ENCODE peak calls at places on chromosomes 4 and X, in nine cellular contexts. P is HFFc6, J is left lung, T is ascending aorta, B is left ventricle myocardium inferior, O is Panc1, Z is spleen, E is OCI-LY7, G is GM13977. S is an unnamed sample.

GRCh38 chrX:27966492-27966891 is 14.8 kb downstream of the DCAF8L1 start:
- DNase-seq in G (no peak), Z (no peak), J (no peak), E (no peak), T (no peak), B (no peak), O (no peak), P (no peak), S (no peak)

GRCh38 chr4:124427095-124427767 is 285.3 kb downstream of the ANKRD50 start:
- DNase-seq in G (no peak), E (no peak), J (no peak), B (no peak), O (no peak), T (no peak), P (no peak), Z (no peak), S (no peak)

GRCh38 chr4:147829401-147830101 is 97.7 kb downstream of the ARHGAP10 start:
- DNase-seq in P (no peak), E (no peak), T (no peak), B (peak), O (no peak), J (no peak), Z (no peak), G (no peak), S (no peak)

GRCh38 chr4:80153800-80154546 is 43.3 kb upstream of the PRDM8 start:
- DNase-seq in P (peak), J (no peak), B (no peak), G (no peak), T (no peak), O (no peak), E (no peak), Z (no peak), S (no peak)

GRCh38 chr4:73453701-73454005 is 17.6 kb downstream of the AFP start:
- DNase-seq in G (no peak), T (no peak), J (no peak), Z (no peak), P (no peak), E (no peak), O (no peak), B (no peak), S (no peak)

GRCh38 chr4:107467461-107467860 is 252.6 kb downstream of the PAPSS1 start:
- DNase-seq in Z (no peak), P (no peak), T (no peak), E (no peak), B (no peak), O (no peak), J (no peak), G (no peak), S (no peak)

GRCh38 chrX:25198253-25198652 is 182.5 kb upstream of the ARX start:
- DNase-seq in O (no peak), Z (no peak), J (no peak), G (no peak), P (no peak), T (no peak), E (no peak), B (no peak), S (no peak)

GRCh38 chr4:47640911-47641310 is 155.8 kb downstream of the ATP10D start:
- DNase-seq in O (no peak), E (no peak), P (peak), Z (no peak), G (no peak), J (no peak), B (no peak), T (no peak), S (no peak)

GRCh38 chr4:37591349-37591748 is 94.8 kb downstream of the RELL1 start:
- DNase-seq in Z (no peak), T (no peak), B (no peak), E (no peak), G (no peak), O (no peak), P (no peak), J (no peak), S (no peak)

GRCh38 chrX:17744896-17745523 is 7.7 kb downstream of the SCML1 start:
- DNase-seq in J (no peak), T (no peak), P (no peak), G (no peak), Z (no peak), O (no peak), E (no peak), B (no peak), S (no peak)

GRCh38 chr4:84324303-84324702 is 174.8 kb downstream of the NKX6-1 start:
- DNase-seq in P (no peak), G (no peak), B (no peak), O (no peak), E (no peak), Z (no peak), T (no peak), J (no peak), S (no peak)

GRCh38 chrX:124426824-124427223 is 80.5 kb downstream of the SH2D1A start:
- DNase-seq in T (no peak), P (no peak), B (no peak), G (no peak), J (no peak), Z (no peak), E (no peak), O (no peak), S (no peak)

DNA sequence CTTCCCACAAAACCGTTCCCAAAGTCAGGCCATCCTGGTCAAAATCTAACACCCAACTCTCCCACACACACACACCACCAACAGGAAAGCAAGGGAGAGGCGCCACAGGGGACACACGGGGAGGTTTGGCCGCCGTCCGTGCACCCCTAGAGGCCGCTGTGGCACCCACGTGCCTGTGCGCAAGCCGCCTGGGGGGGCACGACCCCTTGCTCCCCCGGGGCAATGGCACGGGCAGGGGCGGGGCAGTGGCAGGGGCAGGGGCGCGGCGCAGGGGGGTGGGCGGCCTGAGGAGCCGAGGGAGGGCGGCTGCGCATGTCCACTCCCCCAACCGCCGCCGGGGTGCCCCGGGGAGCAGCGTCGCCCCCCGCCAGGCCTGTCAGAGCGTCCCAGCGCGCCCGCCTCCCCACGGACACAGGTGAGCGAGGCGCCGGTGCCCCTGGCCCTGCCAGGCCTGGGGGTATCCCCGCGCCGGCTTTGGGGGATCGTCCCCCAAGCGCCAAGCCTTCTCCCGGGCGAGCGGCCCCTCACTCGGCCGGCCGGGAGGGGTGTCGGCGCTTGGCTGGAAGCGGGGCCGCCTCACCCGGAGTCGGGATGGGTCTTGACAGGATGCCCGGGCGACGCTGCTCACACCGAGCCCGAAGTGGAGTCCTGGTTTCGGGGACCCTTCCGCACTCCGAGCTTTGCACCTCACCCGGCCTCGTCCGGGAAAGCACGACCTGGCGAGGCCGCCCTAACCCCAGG is at the start of gene ERAS:
- DNase-seq in O (no peak), E (no peak), G (no peak), Z (peak), J (no peak), B (no peak), T (no peak), P (no peak), S (no peak)
- TF ChIP-seq CTCF in O (no peak), E (no peak), G (peak), Z (no peak), J (no peak), B (no peak), T (no peak), P (no peak), S (no peak)

GRCh38 chrX:12974797-12975669 is at the start of gene TMSB4X:
- DNase-seq in G (peak), P (peak), T (no peak), J (peak), Z (peak), E (peak), B (peak), O (no peak), S (peak)
- TF ChIP-seq CTCF in G (no peak), P (no peak), T (no peak), J (no peak), Z (no peak), E (no peak), B (no peak), O (no peak), S (no peak)

GRCh38 chr4:113125418-113125817 is 76.0 kb downstream of the ANK2 start:
- DNase-seq in Z (no peak), B (no peak), P (no peak), J (no peak), O (no peak), G (no peak), E (no peak), T (no peak), S (no peak)
- TF ChIP-seq CTCF in Z (no peak), B (no peak), P (no peak), J (no peak), O (no peak), G (no peak), E (no peak), T (no peak), S (no peak)

DNA sequence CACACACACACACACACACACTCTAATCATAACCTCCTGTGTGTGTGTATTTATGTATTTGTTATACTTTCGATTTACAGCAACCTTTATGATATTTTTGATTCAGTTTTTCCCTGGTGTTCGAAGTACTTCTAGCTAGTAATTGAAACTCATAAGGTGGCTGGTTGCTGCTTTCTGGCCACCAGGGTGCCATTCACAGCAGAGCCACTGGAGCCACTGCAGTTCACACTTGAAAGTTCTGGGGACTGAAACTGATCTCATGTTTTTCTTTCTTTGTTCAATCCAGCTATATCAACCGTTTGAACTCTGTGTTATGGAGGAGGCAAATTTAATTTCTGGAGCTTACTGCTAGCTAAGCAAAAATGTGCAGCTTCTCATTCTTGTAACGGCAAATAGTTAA is 419.4 kb downstream of the ADGRL3 start:
- DNase-seq in T (no peak), Z (no peak), G (no peak), B (no peak), P (no peak), J (no peak), E (no peak), O (no peak), S (no peak)
- TF ChIP-seq CTCF in T (peak), Z (no peak), G (no peak), B (no peak), P (no peak), J (no peak), E (no peak), O (peak), S (no peak)

GRCh38 chr4:23877758-23878229 is 12.1 kb downstream of the PPARGC1A start:
- DNase-seq in G (no peak), O (no peak), T (no peak), B (no peak), P (no peak), Z (no peak), J (no peak), E (no peak), S (no peak)

GRCh38 chr4:23878912-23879732 is 10.7 kb downstream of the PPARGC1A start:
- DNase-seq in G (no peak), J (no peak), B (no peak), O (no peak), E (no peak), Z (no peak), T (no peak), P (no peak), S (no peak)

GRCh38 chr4:23876418-23877089 is 13.3 kb downstream of the PPARGC1A start:
- DNase-seq in G (no peak), E (no peak), Z (no peak), J (no peak), T (no peak), P (no peak), B (no peak), O (no peak), S (no peak)

GRCh38 chr4:23881052-23881501 is 8.8 kb downstream of the PPARGC1A start:
- DNase-seq in E (no peak), B (no peak), Z (no peak), O (no peak), J (no peak), G (no peak), P (no peak), T (no peak), S (no peak)

GRCh38 chr4:23878235-23878861 is 11.5 kb downstream of the PPARGC1A start:
- DNase-seq in Z (no peak), P (no peak), T (no peak), B (no peak), E (no peak), G (no peak), J (no peak), O (no peak), S (no peak)
- TF ChIP-seq CTCF in Z (no peak), P (no peak), T (no peak), B (no peak), E (no peak), G (no peak), J (no peak), O (no peak), S (no peak)

GRCh38 chrX:51894697-51895336 is 1.4 kb downstream of the MAGED1 start:
- DNase-seq in P (no peak), T (no peak), J (peak), E (no peak), G (peak), Z (no peak), O (no peak), B (no peak), S (no peak)

GRCh38 chrX:51891245-51891644 is 2.2 kb upstream of the MAGED1 start:
- DNase-seq in G (no peak), J (no peak), T (no peak), P (no peak), O (no peak), Z (no peak), B (no peak), E (no peak), S (no peak)

GRCh38 chrX:51891821-51892551 is 1.4 kb upstream of the MAGED1 start:
- DNase-seq in T (no peak), G (no peak), B (peak), P (peak), J (no peak), E (peak), Z (no peak), O (no peak), S (no peak)

GRCh38 chrX:51893931-51894696 is 691 bp downstream of the MAGED1 start:
- DNase-seq in B (no peak), T (no peak), P (no peak), G (peak), J (peak), O (no peak), E (peak), Z (no peak), S (no peak)

DNA sequence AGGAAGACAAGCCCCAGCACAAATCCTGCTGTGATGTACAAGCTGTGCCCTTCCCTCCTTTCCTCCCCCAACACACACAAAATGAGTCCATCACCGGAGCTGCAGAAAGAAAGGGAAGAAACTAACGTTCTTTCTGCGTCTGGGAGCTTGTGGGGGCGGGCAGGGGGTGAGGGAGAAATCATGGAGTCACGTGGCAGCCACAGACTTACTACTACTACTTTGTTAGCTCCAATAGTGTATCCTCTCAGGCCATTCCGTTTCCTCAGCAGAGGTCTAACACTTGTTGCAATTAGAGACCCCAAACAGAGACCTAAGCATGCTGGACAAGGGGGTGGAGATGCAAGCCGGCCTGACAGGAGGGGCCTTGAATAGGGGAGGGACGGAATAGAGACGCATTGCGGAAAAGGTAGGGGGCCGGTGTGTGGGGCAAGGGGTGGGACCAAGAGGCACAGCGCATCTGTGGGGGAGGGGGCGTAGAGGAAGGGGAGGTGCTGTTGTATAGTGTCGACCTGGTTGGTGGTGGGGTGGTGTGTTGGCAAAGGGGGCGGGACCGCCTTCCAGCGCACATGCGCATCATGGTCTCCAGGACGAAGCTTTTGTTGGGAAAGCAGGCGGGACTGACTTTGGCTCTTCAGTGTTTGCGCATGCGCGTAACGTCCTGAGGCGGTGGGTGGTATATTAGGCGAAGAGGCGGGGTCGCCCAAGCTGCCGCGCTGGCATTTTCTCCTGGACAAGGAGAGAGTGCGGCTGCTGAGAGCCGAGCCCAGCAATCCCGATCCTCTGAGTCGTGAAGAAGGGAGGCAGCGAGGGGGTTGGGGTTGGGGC is at the start of gene MAGED1:
- DNase-seq in G (peak), T (peak), J (peak), O (peak), Z (peak), E (peak), B (peak), P (peak), S (peak)
- TF ChIP-seq CTCF in G (no peak), T (no peak), J (no peak), O (no peak), Z (no peak), E (no peak), B (no peak), P (no peak), S (no peak)

DNA sequence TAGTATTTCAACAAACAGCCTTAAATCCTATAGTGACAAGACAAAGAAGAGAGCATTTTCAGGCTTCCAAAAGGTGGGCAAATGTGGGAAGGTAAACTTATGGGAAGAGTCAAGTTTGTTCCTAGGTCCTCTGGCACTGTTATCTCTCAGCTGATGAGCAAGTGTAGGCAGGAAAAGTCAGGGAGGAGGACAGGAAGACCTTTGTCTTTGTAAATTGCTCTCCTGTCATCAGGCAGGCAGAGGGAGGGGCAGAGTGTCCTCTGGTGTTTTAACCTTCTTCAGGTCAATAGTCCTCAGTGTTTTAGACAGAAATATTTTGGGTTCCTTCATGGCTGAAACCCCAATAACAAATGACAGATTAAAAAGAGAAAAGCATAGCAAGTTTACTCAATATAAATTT is 13.5 kb upstream of the GEMIN8 start:
- DNase-seq in Z (no peak), T (no peak), G (no peak), J (no peak), O (no peak), P (no peak), E (no peak), B (no peak), S (no peak)
- TF ChIP-seq CTCF in Z (no peak), T (no peak), G (no peak), J (no peak), O (no peak), P (no peak), E (no peak), B (no peak), S (no peak)

GRCh38 chr4:16483540-16483939 is 257.3 kb upstream of the TAPT1 start:
- DNase-seq in E (no peak), O (no peak), T (no peak), J (no peak), P (no peak), Z (no peak), G (no peak), B (no peak), S (no peak)

GRCh38 chr4:16484711-16485110 is 258.4 kb upstream of the TAPT1 start:
- DNase-seq in G (no peak), E (no peak), Z (no peak), B (no peak), J (no peak), O (no peak), P (no peak), T (no peak), S (no peak)
- TF ChIP-seq CTCF in G (no peak), E (no peak), Z (no peak), B (no peak), J (no peak), O (no peak), P (no peak), T (no peak), S (no peak)

DNA sequence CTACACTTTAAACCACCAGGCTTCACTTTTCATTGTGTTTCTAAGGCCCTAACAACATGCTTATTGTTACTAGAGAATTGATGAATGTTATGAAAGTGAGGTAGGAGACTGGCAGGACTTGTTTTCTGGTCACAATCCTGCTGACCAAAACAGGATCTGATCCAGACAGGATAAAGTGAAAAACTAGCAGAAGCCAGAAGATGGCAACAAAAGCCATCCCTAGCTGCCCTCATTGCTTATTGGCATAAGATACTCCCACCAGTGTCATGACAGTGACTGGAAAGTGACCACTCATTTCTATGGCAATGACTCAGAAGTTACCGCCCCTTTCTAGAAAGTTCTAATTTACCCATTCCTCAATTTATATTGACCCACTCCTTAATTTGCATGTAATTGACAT is 29.9 kb upstream of the FGG start:
- DNase-seq in Z (no peak), O (no peak), P (no peak), J (no peak), B (no peak), G (no peak), T (no peak), E (no peak), S (no peak)
- TF ChIP-seq CTCF in Z (no peak), O (no peak), P (no peak), J (no peak), B (no peak), G (no peak), T (no peak), E (no peak), S (no peak)

S was measured in omental fat pad.